ENCODE peak calls at places on chromosomes 4 and X, in seven cellular contexts. One of them, this sample, is unnamed.

GRCh38 chr4:46392421-46392820 is 2.5 kb upstream of the GABRA2 start:
- DNase-seq in choroid plexus epithelial cell: peak
- DNase-seq in K562: no peak
- DNase-seq in endothelial cell of umbilical vein: no peak
- DNase-seq in A549: no peak
- DNase-seq in activated CD8-positive, alpha-beta T cell treated with anti-CD3 and anti-CD28 coated beads for 36 hours: no peak
- DNase-seq in heart right ventricle: no peak
- DNase-seq in this sample: no peak

GRCh38 chr4:53620956-53621355 is 29.7 kb upstream of the LNX1 start:
- DNase-seq in choroid plexus epithelial cell: peak
- DNase-seq in K562: no peak
- DNase-seq in endothelial cell of umbilical vein: no peak
- DNase-seq in A549: no peak
- DNase-seq in activated CD8-positive, alpha-beta T cell treated with anti-CD3 and anti-CD28 coated beads for 36 hours: no peak
- DNase-seq in heart right ventricle: no peak
- DNase-seq in this sample: no peak

GRCh38 chr4:60724623-60725022 is 475.5 kb upstream of the ADGRL3 start:
- DNase-seq in choroid plexus epithelial cell: peak
- DNase-seq in K562: no peak
- DNase-seq in endothelial cell of umbilical vein: no peak
- DNase-seq in A549: no peak
- DNase-seq in activated CD8-positive, alpha-beta T cell treated with anti-CD3 and anti-CD28 coated beads for 36 hours: no peak
- DNase-seq in heart right ventricle: peak
- DNase-seq in this sample: no peak

GRCh38 chrX:9227276-9227675 is 193.3 kb upstream of the FAM9B start:
- DNase-seq in choroid plexus epithelial cell: no peak
- DNase-seq in K562: no peak
- DNase-seq in endothelial cell of umbilical vein: no peak
- DNase-seq in A549: no peak
- DNase-seq in activated CD8-positive, alpha-beta T cell treated with anti-CD3 and anti-CD28 coated beads for 36 hours: no peak
- DNase-seq in heart right ventricle: no peak
- DNase-seq in this sample: no peak

GRCh38 chrX:18368402-18368801 is 13.9 kb upstream of the SCML2 start:
- DNase-seq in choroid plexus epithelial cell: no peak
- DNase-seq in K562: no peak
- DNase-seq in endothelial cell of umbilical vein: no peak
- DNase-seq in A549: no peak
- DNase-seq in activated CD8-positive, alpha-beta T cell treated with anti-CD3 and anti-CD28 coated beads for 36 hours: no peak
- DNase-seq in heart right ventricle: no peak
- DNase-seq in this sample: no peak

GRCh38 chrX:47623540-47624027 is 3.9 kb upstream of the SYN1 start:
- DNase-seq in choroid plexus epithelial cell: peak
- DNase-seq in K562: no peak
- DNase-seq in endothelial cell of umbilical vein: peak
- DNase-seq in A549: peak
- DNase-seq in activated CD8-positive, alpha-beta T cell treated with anti-CD3 and anti-CD28 coated beads for 36 hours: peak
- DNase-seq in heart right ventricle: peak
- DNase-seq in this sample: no peak

GRCh38 chr4:36004231-36004851 is 240.0 kb downstream of the ARAP2 start:
- DNase-seq in choroid plexus epithelial cell: no peak
- DNase-seq in K562: no peak
- DNase-seq in endothelial cell of umbilical vein: no peak
- DNase-seq in A549: no peak
- DNase-seq in activated CD8-positive, alpha-beta T cell treated with anti-CD3 and anti-CD28 coated beads for 36 hours: no peak
- DNase-seq in heart right ventricle: no peak
- DNase-seq in this sample: no peak

GRCh38 chr4:6125103-6125651 is 75.2 kb downstream of the JAKMIP1 start:
- DNase-seq in choroid plexus epithelial cell: no peak
- DNase-seq in K562: no peak
- DNase-seq in endothelial cell of umbilical vein: no peak
- DNase-seq in A549: no peak
- DNase-seq in activated CD8-positive, alpha-beta T cell treated with anti-CD3 and anti-CD28 coated beads for 36 hours: no peak
- DNase-seq in heart right ventricle: no peak
- DNase-seq in this sample: no peak

GRCh38 chr4:158624889-158625478 is 46.7 kb downstream of the C4orf46 start:
- DNase-seq in choroid plexus epithelial cell: peak
- DNase-seq in K562: peak
- DNase-seq in endothelial cell of umbilical vein: peak
- DNase-seq in A549: peak
- DNase-seq in activated CD8-positive, alpha-beta T cell treated with anti-CD3 and anti-CD28 coated beads for 36 hours: no peak
- DNase-seq in heart right ventricle: peak
- DNase-seq in this sample: no peak

GRCh38 chr4:142407569-142407968 is 438.5 kb downstream of the INPP4B start:
- DNase-seq in choroid plexus epithelial cell: no peak
- DNase-seq in K562: no peak
- DNase-seq in endothelial cell of umbilical vein: no peak
- DNase-seq in A549: no peak
- DNase-seq in activated CD8-positive, alpha-beta T cell treated with anti-CD3 and anti-CD28 coated beads for 36 hours: no peak
- DNase-seq in heart right ventricle: no peak
- DNase-seq in this sample: no peak

GRCh38 chrX:24528605-24529004 is 63.5 kb downstream of the PDK3 start:
- DNase-seq in choroid plexus epithelial cell: no peak
- DNase-seq in K562: no peak
- DNase-seq in endothelial cell of umbilical vein: no peak
- DNase-seq in A549: no peak
- DNase-seq in activated CD8-positive, alpha-beta T cell treated with anti-CD3 and anti-CD28 coated beads for 36 hours: no peak
- DNase-seq in heart right ventricle: no peak
- DNase-seq in this sample: no peak

GRCh38 chr4:46886711-46887110 is 22.3 kb downstream of the COX7B2 start:
- DNase-seq in choroid plexus epithelial cell: peak
- DNase-seq in K562: peak
- DNase-seq in endothelial cell of umbilical vein: peak
- DNase-seq in A549: no peak
- DNase-seq in activated CD8-positive, alpha-beta T cell treated with anti-CD3 and anti-CD28 coated beads for 36 hours: no peak
- DNase-seq in heart right ventricle: no peak
- DNase-seq in this sample: no peak

GRCh38 chrX:103171353-103171752 is 43.6 kb upstream of the BEX4 start:
- DNase-seq in choroid plexus epithelial cell: no peak
- DNase-seq in K562: no peak
- DNase-seq in endothelial cell of umbilical vein: no peak
- DNase-seq in A549: no peak
- DNase-seq in activated CD8-positive, alpha-beta T cell treated with anti-CD3 and anti-CD28 coated beads for 36 hours: no peak
- DNase-seq in heart right ventricle: no peak
- DNase-seq in this sample: no peak

GRCh38 chr4:164931551-164932324 is 45.7 kb downstream of the TRIM61 start:
- DNase-seq in choroid plexus epithelial cell: no peak
- DNase-seq in K562: no peak
- DNase-seq in endothelial cell of umbilical vein: no peak
- DNase-seq in A549: no peak
- DNase-seq in activated CD8-positive, alpha-beta T cell treated with anti-CD3 and anti-CD28 coated beads for 36 hours: no peak
- DNase-seq in heart right ventricle: no peak
- DNase-seq in this sample: no peak

GRCh38 chrX:31527455-31528126 is 455.8 kb upstream of the FTHL17 start:
- DNase-seq in choroid plexus epithelial cell: no peak
- DNase-seq in K562: no peak
- DNase-seq in endothelial cell of umbilical vein: peak
- DNase-seq in A549: no peak
- DNase-seq in activated CD8-positive, alpha-beta T cell treated with anti-CD3 and anti-CD28 coated beads for 36 hours: no peak
- DNase-seq in heart right ventricle: no peak
- DNase-seq in this sample: no peak

GRCh38 chrX:151753313-151754041 is 18.9 kb downstream of the CNGA2 start:
- DNase-seq in choroid plexus epithelial cell: peak
- DNase-seq in K562: peak
- DNase-seq in endothelial cell of umbilical vein: peak
- DNase-seq in A549: peak
- DNase-seq in activated CD8-positive, alpha-beta T cell treated with anti-CD3 and anti-CD28 coated beads for 36 hours: peak
- DNase-seq in heart right ventricle: peak
- DNase-seq in this sample: peak

GRCh38 chr4:168877779-168878491 is 132.1 kb downstream of the CBR4 start:
- DNase-seq in choroid plexus epithelial cell: no peak
- DNase-seq in K562: no peak
- DNase-seq in endothelial cell of umbilical vein: peak
- DNase-seq in A549: no peak
- DNase-seq in activated CD8-positive, alpha-beta T cell treated with anti-CD3 and anti-CD28 coated beads for 36 hours: peak
- DNase-seq in heart right ventricle: peak
- DNase-seq in this sample: peak

GRCh38 chrX:153551135-153551534 is 33.7 kb downstream of the ATP2B3 start:
- DNase-seq in choroid plexus epithelial cell: peak
- DNase-seq in K562: no peak
- DNase-seq in endothelial cell of umbilical vein: no peak
- DNase-seq in A549: no peak
- DNase-seq in activated CD8-positive, alpha-beta T cell treated with anti-CD3 and anti-CD28 coated beads for 36 hours: no peak
- DNase-seq in heart right ventricle: no peak
- DNase-seq in this sample: no peak

GRCh38 chr4:128322311-128322710 is 34.7 kb upstream of the PGRMC2 start:
- DNase-seq in choroid plexus epithelial cell: peak
- DNase-seq in K562: no peak
- DNase-seq in endothelial cell of umbilical vein: peak
- DNase-seq in A549: no peak
- DNase-seq in activated CD8-positive, alpha-beta T cell treated with anti-CD3 and anti-CD28 coated beads for 36 hours: no peak
- DNase-seq in heart right ventricle: no peak
- DNase-seq in this sample: no peak

GRCh38 chr4:7812921-7813320 is 126.7 kb downstream of the AFAP1 start:
- DNase-seq in choroid plexus epithelial cell: no peak
- DNase-seq in K562: no peak
- DNase-seq in endothelial cell of umbilical vein: no peak
- DNase-seq in A549: no peak
- DNase-seq in activated CD8-positive, alpha-beta T cell treated with anti-CD3 and anti-CD28 coated beads for 36 hours: no peak
- DNase-seq in heart right ventricle: no peak
- DNase-seq in this sample: no peak

GRCh38 chr4:42519803-42520417 is 122.6 kb downstream of the SHISA3 start:
- DNase-seq in choroid plexus epithelial cell: peak
- DNase-seq in K562: peak
- DNase-seq in endothelial cell of umbilical vein: peak
- DNase-seq in A549: peak
- DNase-seq in activated CD8-positive, alpha-beta T cell treated with anti-CD3 and anti-CD28 coated beads for 36 hours: peak
- DNase-seq in heart right ventricle: peak
- DNase-seq in this sample: no peak

GRCh38 chr4:138669479-138670165 is 346.0 kb upstream of the NOCT start:
- DNase-seq in choroid plexus epithelial cell: peak
- DNase-seq in K562: no peak
- DNase-seq in endothelial cell of umbilical vein: no peak
- DNase-seq in A549: no peak
- DNase-seq in activated CD8-positive, alpha-beta T cell treated with anti-CD3 and anti-CD28 coated beads for 36 hours: no peak
- DNase-seq in heart right ventricle: no peak
- DNase-seq in this sample: no peak

GRCh38 chrX:99761731-99762130 is 648.3 kb downstream of the PCDH19 start:
- DNase-seq in choroid plexus epithelial cell: no peak
- DNase-seq in K562: no peak
- DNase-seq in endothelial cell of umbilical vein: no peak
- DNase-seq in A549: no peak
- DNase-seq in activated CD8-positive, alpha-beta T cell treated with anti-CD3 and anti-CD28 coated beads for 36 hours: no peak
- DNase-seq in heart right ventricle: no peak
- DNase-seq in this sample: no peak

GRCh38 chrX:98607739-98608138 is 1724.0 kb downstream of the RPA4 start:
- DNase-seq in choroid plexus epithelial cell: no peak
- DNase-seq in K562: no peak
- DNase-seq in endothelial cell of umbilical vein: no peak
- DNase-seq in A549: no peak
- DNase-seq in activated CD8-positive, alpha-beta T cell treated with anti-CD3 and anti-CD28 coated beads for 36 hours: no peak
- DNase-seq in heart right ventricle: no peak
- DNase-seq in this sample: no peak

GRCh38 chr4:99563310-99564186 is at the start of gene TRMT10A:
- DNase-seq in choroid plexus epithelial cell: peak
- DNase-seq in K562: peak
- DNase-seq in endothelial cell of umbilical vein: peak
- DNase-seq in A549: peak
- DNase-seq in activated CD8-positive, alpha-beta T cell treated with anti-CD3 and anti-CD28 coated beads for 36 hours: peak
- DNase-seq in heart right ventricle: peak
- DNase-seq in this sample: peak
- TF ChIP-seq CTCF in choroid plexus epithelial cell: no peak
- TF ChIP-seq CTCF in K562: no peak
- TF ChIP-seq CTCF in endothelial cell of umbilical vein: no peak
- TF ChIP-seq CTCF in A549: no peak
- TF ChIP-seq CTCF in activated CD8-positive, alpha-beta T cell treated with anti-CD3 and anti-CD28 coated beads for 36 hours: no peak
- TF ChIP-seq CTCF in heart right ventricle: no peak
- TF ChIP-seq CTCF in this sample: no peak

DNA sequence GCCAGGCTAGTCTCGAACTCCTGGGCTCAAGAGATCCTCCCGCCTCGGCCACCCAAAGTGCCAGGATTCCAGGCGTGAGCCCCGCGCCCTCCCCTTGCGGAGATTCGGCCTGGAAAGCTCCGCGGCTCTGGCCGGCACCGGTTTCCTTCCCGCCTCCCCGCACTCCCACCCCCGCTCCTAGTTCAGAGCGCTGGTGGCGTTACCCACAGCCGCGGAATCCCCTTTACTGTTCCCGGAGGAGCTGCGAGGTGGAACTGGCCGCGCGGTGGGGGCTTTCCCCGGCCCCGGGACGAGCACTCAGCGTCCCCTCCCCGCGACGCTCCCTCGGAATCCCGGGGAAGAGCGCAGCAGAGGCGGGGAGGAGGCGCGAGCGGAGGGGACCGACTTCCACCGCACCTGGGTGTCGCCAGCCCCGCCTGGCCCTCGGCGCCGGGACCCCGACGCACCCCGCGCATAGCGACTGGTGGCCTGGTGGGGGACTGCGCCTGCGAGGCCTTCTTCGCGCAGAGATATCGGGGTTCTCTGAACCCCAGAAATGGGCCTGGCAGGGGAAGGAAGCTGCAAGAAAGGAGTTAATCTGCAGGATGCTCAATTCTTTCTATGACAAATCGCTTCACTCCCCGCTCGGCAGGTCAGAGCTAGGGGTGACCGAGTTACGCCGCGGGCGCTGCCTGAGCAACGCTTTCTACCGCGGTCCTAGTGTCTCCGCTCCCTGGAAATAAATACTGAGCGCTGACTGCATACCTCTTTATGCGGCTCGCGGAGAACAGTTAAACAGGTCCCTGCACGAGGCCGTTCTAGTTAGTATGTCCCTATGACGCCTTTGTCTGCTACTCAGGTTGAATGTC is 14.6 kb upstream of the SLC25A4 start:
- DNase-seq in choroid plexus epithelial cell: peak
- DNase-seq in K562: no peak
- DNase-seq in endothelial cell of umbilical vein: peak
- DNase-seq in A549: peak
- DNase-seq in activated CD8-positive, alpha-beta T cell treated with anti-CD3 and anti-CD28 coated beads for 36 hours: peak
- DNase-seq in heart right ventricle: peak
- DNase-seq in this sample: peak
- TF ChIP-seq CTCF in choroid plexus epithelial cell: no peak
- TF ChIP-seq CTCF in K562: no peak
- TF ChIP-seq CTCF in endothelial cell of umbilical vein: no peak
- TF ChIP-seq CTCF in A549: no peak
- TF ChIP-seq CTCF in activated CD8-positive, alpha-beta T cell treated with anti-CD3 and anti-CD28 coated beads for 36 hours: peak
- TF ChIP-seq CTCF in heart right ventricle: no peak
- TF ChIP-seq CTCF in this sample: peak

DNA sequence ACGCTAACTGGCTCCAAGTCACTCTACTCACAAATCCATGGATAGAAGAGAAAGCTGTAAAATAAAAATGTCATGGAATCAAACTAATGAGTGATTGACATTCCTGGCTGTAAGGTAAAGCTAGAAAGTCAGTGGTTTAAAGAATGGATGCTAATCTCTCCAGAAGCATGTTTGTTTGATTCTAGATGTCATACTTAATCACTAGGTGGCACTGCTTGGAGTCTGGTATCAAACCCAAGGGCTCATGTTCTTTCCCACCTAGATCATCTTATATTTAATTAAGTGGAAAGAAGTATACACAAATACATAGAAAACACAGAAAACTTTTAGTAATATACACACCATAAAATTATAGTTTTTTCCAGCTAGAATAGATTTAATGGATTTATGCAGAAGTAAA is 2666.6 kb downstream of the PCDH7 start:
- DNase-seq in choroid plexus epithelial cell: peak
- DNase-seq in K562: no peak
- DNase-seq in endothelial cell of umbilical vein: no peak
- DNase-seq in A549: no peak
- DNase-seq in activated CD8-positive, alpha-beta T cell treated with anti-CD3 and anti-CD28 coated beads for 36 hours: no peak
- DNase-seq in heart right ventricle: no peak
- DNase-seq in this sample: no peak
- TF ChIP-seq CTCF in choroid plexus epithelial cell: peak
- TF ChIP-seq CTCF in K562: no peak
- TF ChIP-seq CTCF in endothelial cell of umbilical vein: no peak
- TF ChIP-seq CTCF in A549: no peak
- TF ChIP-seq CTCF in activated CD8-positive, alpha-beta T cell treated with anti-CD3 and anti-CD28 coated beads for 36 hours: no peak
- TF ChIP-seq CTCF in heart right ventricle: no peak
- TF ChIP-seq CTCF in this sample: no peak

GRCh38 chr4:3677671-3678070 is 88.5 kb upstream of the ADRA2C start:
- DNase-seq in choroid plexus epithelial cell: no peak
- DNase-seq in K562: no peak
- DNase-seq in endothelial cell of umbilical vein: no peak
- DNase-seq in A549: no peak
- DNase-seq in activated CD8-positive, alpha-beta T cell treated with anti-CD3 and anti-CD28 coated beads for 36 hours: no peak
- DNase-seq in heart right ventricle: no peak
- DNase-seq in this sample: no peak
- TF ChIP-seq CTCF in choroid plexus epithelial cell: no peak
- TF ChIP-seq CTCF in K562: no peak
- TF ChIP-seq CTCF in endothelial cell of umbilical vein: no peak
- TF ChIP-seq CTCF in A549: no peak
- TF ChIP-seq CTCF in activated CD8-positive, alpha-beta T cell treated with anti-CD3 and anti-CD28 coated beads for 36 hours: no peak
- TF ChIP-seq CTCF in heart right ventricle: no peak
- TF ChIP-seq CTCF in this sample: no peak

This sample was measured in GM06990.